ENCODE peak calls at places on chromosomes 3 and 15, in six cellular contexts. H is astrocyte; N is left ventricle myocardium inferior; F is stimulated activated naive B cell treated with anti-CD40 and anti-IgM and Interleukin-4, amounts not matched to agents 10 μg/mL and 1 μg/mL and 100 μg/mL, for 72 hours; V is SHP77; S is activated CD4-positive, alpha-beta T cell treated with anti-CD3 and anti-CD28 coated beads for 24 hours. B is an unnamed sample.

GRCh38 chr15:52523192-52523591 is 5.5 kb downstream of the MYO5A start:
- DNase-seq in N (no peak), V (no peak), H (peak), S (no peak), F (no peak), B (no peak)

GRCh38 chr3:112503304-112503972 is 4.2 kb upstream of the BTLA start:
- DNase-seq in V (no peak), H (no peak), S (no peak), F (no peak), N (no peak), B (no peak)

GRCh38 chr3:134153761-134154160 is 96.9 kb downstream of the RYK start:
- DNase-seq in V (no peak), H (no peak), S (no peak), N (no peak), F (no peak), B (no peak)

GRCh38 chr3:48274452-48274851 is 33.5 kb downstream of the ZNF589 start:
- DNase-seq in N (no peak), S (no peak), H (no peak), F (no peak), V (no peak), B (no peak)

GRCh38 chr3:123031051-123031450 is 3.5 kb upstream of the SEMA5B start:
- DNase-seq in S (no peak), N (no peak), H (no peak), V (no peak), F (no peak), B (no peak)

GRCh38 chr3:147391726-147392082 is 14.6 kb downstream of the ZIC4 start:
- DNase-seq in V (no peak), S (no peak), H (no peak), N (no peak), F (no peak), B (no peak)

GRCh38 chr3:127097009-127097350 is 96.0 kb upstream of the PRR23E start:
- DNase-seq in F (no peak), V (no peak), S (no peak), H (no peak), N (no peak), B (no peak)

GRCh38 chr15:63236272-63236671 is 41.1 kb upstream of the APH1B start:
- DNase-seq in F (no peak), V (no peak), H (peak), N (no peak), S (no peak), B (no peak)

GRCh38 chr3:181610973-181611265 is 100.8 kb upstream of the SOX2 start:
- DNase-seq in N (no peak), F (no peak), V (no peak), H (no peak), S (no peak), B (no peak)

GRCh38 chr15:60126661-60127060 is 122.5 kb downstream of the FOXB1 start:
- DNase-seq in H (no peak), S (no peak), F (no peak), N (no peak), V (no peak), B (no peak)

GRCh38 chr3:180802837-180803236 is 109.6 kb upstream of the FXR1 start:
- DNase-seq in S (no peak), N (no peak), H (peak), F (no peak), V (peak), B (no peak)

GRCh38 chr15:31384568-31384967 is 57.9 kb downstream of the KLF13 start:
- DNase-seq in S (no peak), F (no peak), V (no peak), N (no peak), H (no peak), B (no peak)

GRCh38 chr3:5078151-5078550 is 43.9 kb upstream of the ARL8B start:
- DNase-seq in V (no peak), F (no peak), H (peak), N (no peak), S (no peak), B (no peak)

GRCh38 chr3:12878026-12878636 is 36.8 kb upstream of the RPL32 start:
- DNase-seq in H (no peak), S (no peak), F (no peak), N (no peak), V (no peak), B (no peak)

GRCh38 chr3:159082514-159082913 is 280.7 kb downstream of the MFSD1 start:
- DNase-seq in F (no peak), V (no peak), H (peak), S (no peak), N (no peak), B (no peak)

GRCh38 chr3:13028010-13028821 is 45.0 kb downstream of the IQSEC1 start:
- DNase-seq in H (no peak), N (no peak), F (no peak), S (no peak), V (no peak), B (no peak)

GRCh38 chr3:42980909-42981308 is 1.8 kb downstream of the GASK1A start:
- DNase-seq in V (no peak), H (no peak), S (no peak), N (no peak), F (no peak), B (no peak)

GRCh38 chr3:148681080-148681479 is 16.6 kb upstream of the AGTR1 start:
- DNase-seq in H (no peak), S (no peak), N (no peak), F (no peak), V (no peak), B (no peak)

GRCh38 chr3:58116985-58117384 is 93.8 kb downstream of the DNASE1L3 start:
- DNase-seq in N (no peak), F (no peak), H (no peak), S (no peak), V (no peak), B (no peak)

GRCh38 chr3:52533623-52534280 is at the start of gene NT5DC2:
- DNase-seq in N (peak), H (peak), F (peak), S (peak), V (peak), B (peak)

GRCh38 chr3:72739521-72740466 is 108.5 kb downstream of the SHQ1 start:
- DNase-seq in N (no peak), F (no peak), V (peak), H (no peak), S (no peak), B (no peak)

GRCh38 chr15:48360841-48361240 is 29.6 kb downstream of the DUT start:
- DNase-seq in N (no peak), F (no peak), V (no peak), H (peak), S (no peak), B (no peak)

GRCh38 chr3:69936266-69936665 is 63.3 kb upstream of the SAMMSON start:
- DNase-seq in F (no peak), V (no peak), N (no peak), S (no peak), H (no peak), B (no peak)